ENCODE peak calls at places on chromosomes 2 and 18, in four cellular contexts. W is tibial nerve, E is aorta, J is right lobe of liver. S is an unnamed sample.

GRCh38 chr18:69261436-69261835 is 139.3 kb upstream of the DOK6 start:
- DNase-seq in W (no peak), E (no peak), J (no peak), S (no peak)

GRCh38 chr2:240151477-240152031 is 11.1 kb upstream of the OTOS start:
- DNase-seq in W (no peak), E (peak; percentile 16), J (no peak), S (no peak)

GRCh38 chr2:168738057-168738456 is 64.4 kb upstream of the NOSTRIN start:
- DNase-seq in W (no peak), E (no peak), J (no peak), S (no peak)

GRCh38 chr2:223054193-223054781 is 2.3 kb downstream of the KCNE4 start:
- DNase-seq in W (peak; percentile 85), E (peak; percentile 78), J (no peak), S (peak; percentile 45)

GRCh38 chr2:85133751-85134254 is 611 bp downstream of the TCF7L1 start:
- DNase-seq in W (no peak), E (peak; percentile 62), J (peak; percentile 67), S (peak; percentile 66)

GRCh38 chr2:44531289-44531688 is 169.5 kb downstream of the CAMKMT start:
- DNase-seq in W (no peak), E (no peak), J (no peak), S (no peak)

GRCh38 chr18:74284501-74285004 is 7.2 kb downstream of the CYB5A start:
- DNase-seq in W (no peak), E (no peak), J (no peak), S (no peak)

GRCh38 chr2:225668606-225669266 is 269.2 kb downstream of the NYAP2 start:
- DNase-seq in W (peak; percentile 56), E (no peak), J (no peak), S (peak; percentile 73)

GRCh38 chr18:23053756-23054457 is 81.4 kb upstream of the CABLES1 start:
- DNase-seq in W (no peak), E (no peak), J (no peak), S (no peak)

GRCh38 chr2:74502147-74502719 is 2.8 kb upstream of the LBX2 start:
- DNase-seq in W (no peak), E (no peak), J (peak; percentile 87), S (no peak)

GRCh38 chr2:181072486-181072885 is 92.1 kb downstream of the UBE2E3 start:
- DNase-seq in W (no peak), E (no peak), J (no peak), S (no peak)

GRCh38 chr18:70074091-70074490 is 126.4 kb upstream of the CD226 start:
- DNase-seq in W (no peak), E (no peak), J (no peak), S (no peak)

GRCh38 chr2:203338322-203338721 is 10.1 kb downstream of the ABI2 start:
- DNase-seq in W (no peak), E (no peak), J (no peak), S (no peak)

GRCh38 chr2:107633580-107634147 is 193.0 kb upstream of the RGPD4 start:
- DNase-seq in W (no peak), E (no peak), J (no peak), S (peak; percentile 45)

GRCh38 chr2:48912110-48912509 is 156.6 kb upstream of the LHCGR start:
- DNase-seq in W (no peak), E (no peak), J (no peak), S (no peak)

GRCh38 chr2:22683911-22684310 is 701.1 kb upstream of the KLHL29 start:
- DNase-seq in W (no peak), E (no peak), J (no peak), S (no peak)

DNA sequence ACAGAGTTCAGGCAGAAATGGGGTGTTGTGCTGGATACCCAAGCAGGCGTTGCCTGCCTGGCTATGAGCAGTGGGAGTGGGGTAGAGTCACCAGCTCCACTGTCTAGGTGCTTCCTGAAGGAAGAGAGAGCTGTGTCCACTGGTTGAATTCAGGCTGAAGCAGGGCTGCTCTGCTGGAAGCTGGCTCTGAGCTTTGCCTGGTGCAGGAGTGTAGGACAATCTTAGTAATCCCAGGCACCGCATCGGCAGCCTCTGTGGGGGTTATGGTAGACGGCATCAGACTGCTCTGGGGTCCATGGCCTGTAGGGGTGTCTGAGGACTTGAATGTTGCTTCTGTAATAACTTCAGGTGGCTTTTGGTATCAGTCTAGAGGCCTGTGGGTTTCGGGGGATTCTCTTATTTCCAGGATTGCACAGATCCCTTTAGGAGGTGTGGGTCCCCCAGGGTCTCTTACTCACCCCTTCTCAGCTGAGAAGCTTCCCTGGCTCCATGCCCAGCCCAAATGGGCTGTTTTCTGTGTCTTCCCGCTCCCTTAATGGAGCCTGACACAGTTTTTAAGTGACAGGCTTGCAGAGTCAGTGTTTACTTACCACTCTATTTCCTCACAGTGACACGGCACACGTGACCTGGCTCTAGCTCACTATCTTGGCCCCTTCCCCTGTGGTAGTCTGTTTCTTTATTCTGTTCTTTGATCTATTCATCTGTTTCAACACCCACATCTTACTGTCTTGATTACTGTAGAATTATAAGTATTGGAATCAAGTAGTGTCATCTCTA is 644.2 kb downstream of the CBLN2 start:
- DNase-seq in W (no peak), E (no peak), J (no peak), S (no peak)
- H3K9me3 ChIP-seq in W (no peaks in the 10 kb centered on the region), E (no peaks in the 10 kb centered on the region), J (no peaks in the 10 kb centered on the region), S (no peaks in the 10 kb centered on the region)

GRCh38 chr2:94759211-94759610 is 112.0 kb upstream of the TEKT4 start:
- DNase-seq in W (no peak), E (no peak), J (no peak), S (no peak)
- H3K9me3 ChIP-seq in W (no peaks in the 10 kb centered on the region), E (no peaks in the 10 kb centered on the region), J (no peaks in the 10 kb centered on the region), S (no peaks in the 10 kb centered on the region)

DNA sequence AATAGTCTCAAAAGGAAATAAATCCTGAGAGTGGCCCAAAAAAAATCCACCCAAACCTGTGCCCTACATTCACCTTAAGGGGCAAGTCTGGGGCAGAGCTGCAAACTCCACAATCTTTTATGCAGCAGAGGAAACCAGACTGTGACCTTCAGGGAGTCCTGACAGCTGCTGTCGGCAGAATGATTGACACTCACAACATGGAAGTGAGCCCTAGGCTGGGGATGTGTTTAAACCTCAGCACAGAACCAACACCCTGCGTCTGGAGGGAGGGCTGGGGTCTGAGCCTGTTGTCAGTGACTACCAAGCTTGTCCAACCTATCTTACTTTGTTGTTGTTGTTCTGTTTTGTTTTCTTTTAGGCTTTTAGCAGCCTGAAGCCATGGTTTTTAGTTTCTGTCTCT is 39.6 kb downstream of the CRACDL start:
- DNase-seq in W (no peak), E (no peak), J (no peak), S (peak; percentile 11)
- H3K9me3 ChIP-seq in W (no peaks in the 10 kb centered on the region), E (peaks cover 2% of the 10 kb centered on the region), J (no peaks in the 10 kb centered on the region), S (no peaks in the 10 kb centered on the region)

DNA sequence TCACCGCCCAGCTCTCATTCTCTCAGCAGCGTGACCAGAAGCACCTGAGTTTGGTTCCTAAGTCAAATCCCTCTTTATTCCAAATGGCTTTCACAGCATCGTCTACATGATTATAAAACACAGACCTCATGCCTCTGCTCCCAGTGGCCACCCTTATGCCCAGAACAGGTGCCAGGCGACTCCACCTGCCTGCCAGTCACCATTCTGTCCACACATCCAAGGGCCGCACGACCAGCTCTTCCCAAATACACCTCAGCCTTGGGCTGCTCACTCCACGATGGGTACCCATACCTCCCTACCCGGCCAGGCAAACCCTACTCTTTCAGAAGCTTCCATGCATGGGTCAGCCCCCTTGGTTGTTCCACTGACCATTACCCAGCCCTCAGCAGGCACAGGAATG is 851.6 kb upstream of the SALL3 start:
- DNase-seq in W (no peak), E (no peak), J (no peak), S (no peak)
- H3K9me3 ChIP-seq in W (no peaks in the 10 kb centered on the region), E (peaks cover 3% of the 10 kb centered on the region), J (no peaks in the 10 kb centered on the region), S (peaks cover 20% of the 10 kb centered on the region)

GRCh38 chr2:170713280-170714155 is 1.6 kb upstream of the SP5 start:
- DNase-seq in W (no peak), E (no peak), J (peak; percentile 56), S (no peak)
- H3K9me3 ChIP-seq in W (no peaks in the 10 kb centered on the region), E (no peaks in the 10 kb centered on the region), J (no peaks in the 10 kb centered on the region), S (peaks cover 11% of the 10 kb centered on the region)

DNA sequence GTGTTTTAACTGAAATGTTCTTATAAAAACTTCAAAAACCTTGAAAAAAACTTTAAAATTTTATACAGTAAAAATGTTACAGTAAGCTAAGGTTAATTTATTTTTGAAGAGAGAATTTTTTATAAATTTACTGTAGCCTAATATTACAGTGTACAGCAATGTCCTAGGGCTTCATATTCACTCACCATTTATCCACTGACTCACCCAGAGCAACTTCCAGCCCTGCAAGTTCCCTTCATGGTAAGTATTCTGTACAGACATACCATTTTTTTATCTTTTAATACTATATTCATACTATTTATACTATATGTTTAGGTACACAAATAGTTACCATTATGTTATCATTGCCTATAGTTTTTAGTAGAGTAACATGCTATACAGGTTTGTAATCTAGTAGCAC is 396.7 kb upstream of the MMADHC start:
- DNase-seq in W (no peak), E (no peak), J (no peak), S (no peak)
- H3K9me3 ChIP-seq in W (no peaks in the 10 kb centered on the region), E (no peaks in the 10 kb centered on the region), J (no peaks in the 10 kb centered on the region), S (no peaks in the 10 kb centered on the region)

GRCh38 chr2:176155341-176156044 is 1.6 kb upstream of the HOXD3 start:
- DNase-seq in W (no peak), E (no peak), J (no peak), S (no peak)
- H3K9me3 ChIP-seq in W (no peaks in the 10 kb centered on the region), E (no peaks in the 10 kb centered on the region), J (no peaks in the 10 kb centered on the region), S (no peaks in the 10 kb centered on the region)